ENCODE peak calls at places on chromosomes 13 and 19, in five cellular contexts. E is AG10803, C is fibroblast of lung, L is cardiac fibroblast, Z is H1. I is an unnamed sample.

GRCh38 chr13:82092312-82092711 is 1751.4 kb upstream of the SPRY2 start:
- DNase-seq in E (no peak), C (no peak), Z (no peak), L (no peak), I (no peak)

GRCh38 chr13:33649212-33649917 is 168.6 kb upstream of the RFC3 start:
- DNase-seq in L (peak), Z (no peak), E (no peak), C (peak), I (peak)

GRCh38 chr13:106114981-106115554 is 420.4 kb downstream of the EFNB2 start:
- DNase-seq in L (no peak), Z (no peak), C (peak), E (peak), I (no peak)

GRCh38 chr19:719636-720377 is 11.1 kb downstream of the PALM start:
- DNase-seq in Z (peak), C (no peak), L (no peak), E (no peak), I (no peak)

GRCh38 chr13:71864094-71864980 is 2.7 kb downstream of the DACH1 start:
- DNase-seq in Z (peak), E (no peak), C (peak), L (peak), I (no peak)

GRCh38 chr13:25286308-25286968 is 850 bp downstream of the MTMR6 start:
- DNase-seq in Z (no peak), L (peak), E (peak), C (peak), I (peak)

GRCh38 chr13:50400035-50400726 is 384.9 kb downstream of the KCNRG start:
- DNase-seq in L (peak), Z (no peak), E (no peak), C (peak), I (no peak)

GRCh38 chr19:9500796-9501195 is 2.4 kb upstream of the ZNF560 start:
- DNase-seq in C (no peak), L (no peak), Z (no peak), E (no peak), I (no peak)

GRCh38 chr19:1468274-1469199 is 10.5 kb downstream of the C19orf25 start:
- DNase-seq in Z (peak), E (peak), L (no peak), C (no peak), I (peak)

DNA sequence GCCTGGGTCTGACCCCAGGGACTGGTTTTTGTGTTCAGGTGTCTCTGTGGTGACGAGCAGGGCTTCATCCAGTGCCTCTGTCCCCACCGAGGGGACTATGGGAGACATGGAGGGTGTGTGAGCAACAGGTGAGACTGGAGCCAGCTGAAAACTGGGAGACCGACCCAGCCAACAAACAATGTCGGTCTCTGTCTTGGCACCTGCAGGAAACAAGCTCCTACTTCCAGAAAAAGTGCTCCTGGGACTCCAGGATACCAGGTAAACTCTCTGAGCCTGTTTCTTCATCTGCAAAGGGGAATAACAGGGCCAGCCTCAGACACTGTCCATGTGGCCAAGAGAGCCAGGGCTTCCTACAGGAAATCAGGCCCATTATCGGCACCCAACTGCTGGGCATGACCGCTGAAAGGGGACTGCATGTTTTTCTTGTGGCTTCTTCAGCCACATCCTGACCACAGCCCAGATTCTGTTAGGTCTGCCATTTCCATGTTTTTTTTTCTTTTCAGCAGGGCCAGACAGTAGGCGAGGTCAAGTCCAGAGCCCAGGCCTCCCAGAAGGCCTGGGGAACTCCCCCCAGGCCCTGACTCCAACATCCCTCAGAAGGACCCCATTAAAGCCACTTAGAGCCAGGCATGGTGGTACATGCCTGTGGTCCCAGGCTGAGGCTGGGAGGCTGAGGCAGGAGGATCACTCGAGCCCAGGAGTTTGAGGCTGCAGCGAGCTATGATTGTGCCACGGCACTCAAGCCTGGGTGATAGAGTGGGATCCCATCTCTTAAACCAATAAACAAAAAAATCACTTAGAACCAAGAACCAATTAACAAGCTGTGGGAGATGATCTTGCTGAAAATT is 833 bp upstream of the BST2 start:
- DNase-seq in C (peak), E (peak), Z (no peak), L (peak), I (no peak)
- H3K4me3 ChIP-seq in C (no peak), E (no peak), Z (no peak), L (peak), I (no peak)

DNA sequence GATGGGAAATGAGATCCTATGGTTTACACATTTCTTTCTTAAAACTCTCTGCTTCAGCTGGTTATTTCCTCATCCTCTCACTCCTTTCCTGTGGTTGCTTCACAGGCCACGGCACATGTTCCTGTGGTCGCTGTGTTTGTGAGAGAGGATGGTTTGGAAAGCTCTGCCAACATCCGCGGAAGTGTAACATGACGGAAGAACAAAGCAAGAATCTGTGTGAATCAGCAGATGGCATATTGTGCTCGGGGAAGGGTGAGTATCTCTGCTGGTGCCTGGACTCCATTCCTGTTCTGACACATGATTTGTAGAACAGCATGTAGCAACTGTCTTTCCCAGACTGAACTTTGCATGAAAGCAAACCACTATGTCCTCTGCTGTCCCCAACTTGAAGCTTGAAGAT is 254.2 kb downstream of the ITGBL1 start:
- DNase-seq in C (peak), Z (no peak), E (peak), L (peak), I (peak)
- TF ChIP-seq CTCF in C (no peak), Z (no peak), E (no peak), L (no peak), I (no peak)

DNA sequence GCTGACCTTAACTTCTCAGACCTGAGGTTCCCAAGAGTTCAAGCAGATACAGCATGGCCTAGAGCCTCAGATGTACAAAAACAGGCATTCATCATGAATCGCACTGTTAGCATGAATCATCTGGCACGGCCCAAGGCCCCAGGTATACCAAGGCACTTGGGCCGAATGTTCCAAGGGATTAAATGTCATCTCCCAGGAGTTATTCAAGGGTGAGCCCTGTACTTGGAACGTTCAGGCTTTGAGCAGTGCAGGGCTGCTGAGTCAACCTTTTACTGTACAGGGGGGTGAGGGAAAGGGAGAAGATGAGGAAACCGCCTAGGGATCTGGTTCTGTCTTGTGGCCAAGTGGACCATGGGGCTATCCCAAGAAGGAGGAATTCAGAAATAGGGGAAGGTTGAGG is 6.3 kb downstream of the KLK3 start:
- DNase-seq in L (no peak), C (no peak), E (no peak), Z (no peak), I (peak)
- H3K4me3 ChIP-seq in L (no peak), C (no peak), E (no peak), Z (no peak), I (no peak)

GRCh38 chr13:75426421-75426820 is 55.5 kb downstream of the TBC1D4 start:
- DNase-seq in E (no peak), C (no peak), Z (no peak), L (no peak), I (peak)

GRCh38 chr13:75430618-75431209 is 51.3 kb downstream of the TBC1D4 start:
- DNase-seq in L (no peak), E (no peak), C (no peak), Z (no peak), I (no peak)

GRCh38 chr13:75437582-75438318 is 44.2 kb downstream of the TBC1D4 start:
- DNase-seq in E (peak), Z (no peak), C (peak), L (peak), I (no peak)

GRCh38 chr13:75432811-75433244 is 49.1 kb downstream of the TBC1D4 start:
- DNase-seq in C (no peak), E (no peak), L (no peak), Z (no peak), I (peak)

GRCh38 chr13:75432045-75432444 is 49.9 kb downstream of the TBC1D4 start:
- DNase-seq in L (peak), Z (no peak), C (no peak), E (peak), I (no peak)
- TF ChIP-seq CTCF in L (peak), Z (no peak), C (no peak), E (no peak), I (no peak)

GRCh38 chr13:75444016-75444415 is 38.0 kb downstream of the TBC1D4 start:
- DNase-seq in L (no peak), C (no peak), Z (no peak), E (no peak), I (no peak)
- H3K4me3 ChIP-seq in L (no peak), C (no peak), Z (no peak), E (no peak), I (no peak)

GRCh38 chr19:20359933-20360720 is 193.1 kb downstream of the ZNF486 start:
- DNase-seq in C (no peak), E (no peak), Z (peak), L (no peak), I (peak)
- TF ChIP-seq CTCF in C (no peak), E (no peak), Z (peak), L (no peak), I (no peak)